ENCODE peak calls at places on chromosomes 6 and 20, in five cellular contexts. N is HT1080; R is fibroblast of mammary gland; Q is stimulated activated CD4-positive, alpha-beta T cell treated with anti-CD3 and anti-CD28 coated beads, Interleukin-4, amount 100 ng/mL, for 24 hours; X is sigmoid colon. W is an unnamed sample.

GRCh38 chr6:5103250-5103649 is 18.1 kb downstream of the PPP1R3G start:
- DNase-seq in N (no peak), R (peak), Q (no peak), X (no peak), W (no peak)

GRCh38 chr6:160737934-160738333 is 35.9 kb downstream of the PLG start:
- DNase-seq in N (no peak), R (no peak), Q (no peak), X (no peak), W (peak)

GRCh38 chr20:50256577-50256976 is 65.9 kb downstream of the CEBPB start:
- DNase-seq in N (peak), R (no peak), Q (no peak), X (no peak), W (no peak)

GRCh38 chr6:119142051-119142450 is 63.6 kb upstream of the FAM184A start:
- DNase-seq in N (no peak), R (peak), Q (no peak), X (no peak), W (no peak)

GRCh38 chr6:158021376-158021775 is 39.7 kb downstream of the SYNJ2 start:
- DNase-seq in N (no peak), R (no peak), Q (no peak), X (no peak), W (no peak)

GRCh38 chr20:63317601-63318291 is 24.8 kb downstream of the COL20A1 start:
- DNase-seq in N (no peak), R (no peak), Q (no peak), X (peak), W (no peak)

GRCh38 chr20:59650418-59650817 is 46.1 kb downstream of the PHACTR3 start:
- DNase-seq in N (no peak), R (no peak), Q (no peak), X (no peak), W (no peak)

GRCh38 chr20:40956926-40957760 is 71.5 kb upstream of the TOP1 start:
- DNase-seq in N (no peak), R (no peak), Q (no peak), X (peak), W (no peak)

GRCh38 chr20:2698912-2699311 is 6.3 kb downstream of the EBF4 start:
- DNase-seq in N (no peak), R (no peak), Q (no peak), X (peak), W (no peak)

GRCh38 chr20:40279390-40279789 is 409.6 kb downstream of the MAFB start:
- DNase-seq in N (peak), R (peak), Q (no peak), X (peak), W (peak)

GRCh38 chr6:18330548-18331066 is 56.5 kb upstream of the RNF144B start:
- DNase-seq in N (no peak), R (no peak), Q (no peak), X (no peak), W (no peak)

GRCh38 chr6:30194797-30195690 is 18.2 kb downstream of the TRIM26 start:
- DNase-seq in N (no peak), R (peak), Q (no peak), X (no peak), W (no peak)

GRCh38 chr6:38701551-38701950 is 1.4 kb downstream of the GLO1 start:
- DNase-seq in N (no peak), R (no peak), Q (no peak), X (no peak), W (peak)

GRCh38 chr6:36853325-36853724 is 14.1 kb upstream of the CPNE5 start:
- DNase-seq in N (peak), R (peak), Q (no peak), X (peak), W (peak)

GRCh38 chr6:107124934-107125348 is 9.6 kb upstream of the BEND3 start:
- DNase-seq in N (no peak), R (no peak), Q (no peak), X (no peak), W (no peak)

GRCh38 chr6:93423542-93423941 is 4.2 kb upstream of the EPHA7 start:
- DNase-seq in N (peak), R (peak), Q (no peak), X (peak), W (peak)

W was measured in MCF 10A.